ENCODE peak calls at places on chromosomes 6 and 20, in nine cellular contexts. One of them, this sample, is unnamed.

GRCh38 chr6:168248148-168248620 is 71.4 kb downstream of the DACT2 start:
- DNase-seq in pons: no peak
- DNase-seq in AG09319: no peak
- DNase-seq in Karpas-422: peak
- DNase-seq in Calu3: no peak
- DNase-seq in caudate nucleus: no peak
- DNase-seq in activated CD8-positive, alpha-beta memory T cell treated with anti-CD3 and anti-CD28 coated beads for 1 hour: no peak
- DNase-seq in GF-D8: no peak
- DNase-seq in activated T-cell treated with anti-CD3 and anti-CD28 coated beads for 4 hours: no peak
- DNase-seq in this sample: no peak

GRCh38 chr6:159700970-159701369 is 7.9 kb upstream of the SOD2 start:
- DNase-seq in pons: no peak
- DNase-seq in AG09319: no peak
- DNase-seq in Karpas-422: peak
- DNase-seq in Calu3: no peak
- DNase-seq in caudate nucleus: no peak
- DNase-seq in activated CD8-positive, alpha-beta memory T cell treated with anti-CD3 and anti-CD28 coated beads for 1 hour: no peak
- DNase-seq in GF-D8: peak
- DNase-seq in activated T-cell treated with anti-CD3 and anti-CD28 coated beads for 4 hours: no peak
- DNase-seq in this sample: no peak

GRCh38 chr6:29647927-29648642 is 8.8 kb upstream of the MOG start:
- DNase-seq in pons: no peak
- DNase-seq in AG09319: no peak
- DNase-seq in Karpas-422: peak
- DNase-seq in Calu3: peak
- DNase-seq in caudate nucleus: no peak
- DNase-seq in activated CD8-positive, alpha-beta memory T cell treated with anti-CD3 and anti-CD28 coated beads for 1 hour: no peak
- DNase-seq in GF-D8: no peak
- DNase-seq in activated T-cell treated with anti-CD3 and anti-CD28 coated beads for 4 hours: no peak
- DNase-seq in this sample: peak

GRCh38 chr6:91704531-91704930 is 1117.7 kb upstream of the MAP3K7 start:
- DNase-seq in pons: no peak
- DNase-seq in AG09319: no peak
- DNase-seq in Karpas-422: no peak
- DNase-seq in Calu3: no peak
- DNase-seq in caudate nucleus: no peak
- DNase-seq in activated CD8-positive, alpha-beta memory T cell treated with anti-CD3 and anti-CD28 coated beads for 1 hour: no peak
- DNase-seq in GF-D8: no peak
- DNase-seq in activated T-cell treated with anti-CD3 and anti-CD28 coated beads for 4 hours: no peak
- DNase-seq in this sample: no peak

GRCh38 chr6:157304840-157305675 is 18.3 kb downstream of the TMEM242 start:
- DNase-seq in pons: peak
- DNase-seq in AG09319: no peak
- DNase-seq in Karpas-422: no peak
- DNase-seq in Calu3: no peak
- DNase-seq in caudate nucleus: no peak
- DNase-seq in activated CD8-positive, alpha-beta memory T cell treated with anti-CD3 and anti-CD28 coated beads for 1 hour: no peak
- DNase-seq in GF-D8: peak
- DNase-seq in activated T-cell treated with anti-CD3 and anti-CD28 coated beads for 4 hours: no peak
- DNase-seq in this sample: no peak

GRCh38 chr20:51350941-51351631 is 191.4 kb downstream of the NFATC2 start:
- DNase-seq in pons: no peak
- DNase-seq in AG09319: peak
- DNase-seq in Karpas-422: no peak
- DNase-seq in Calu3: no peak
- DNase-seq in caudate nucleus: no peak
- DNase-seq in activated CD8-positive, alpha-beta memory T cell treated with anti-CD3 and anti-CD28 coated beads for 1 hour: no peak
- DNase-seq in GF-D8: no peak
- DNase-seq in activated T-cell treated with anti-CD3 and anti-CD28 coated beads for 4 hours: no peak
- DNase-seq in this sample: no peak

GRCh38 chr20:38878798-38879197 is 47.4 kb upstream of the FAM83D start:
- DNase-seq in pons: no peak
- DNase-seq in AG09319: no peak
- DNase-seq in Karpas-422: no peak
- DNase-seq in Calu3: no peak
- DNase-seq in caudate nucleus: no peak
- DNase-seq in activated CD8-positive, alpha-beta memory T cell treated with anti-CD3 and anti-CD28 coated beads for 1 hour: no peak
- DNase-seq in GF-D8: no peak
- DNase-seq in activated T-cell treated with anti-CD3 and anti-CD28 coated beads for 4 hours: no peak
- DNase-seq in this sample: no peak

GRCh38 chr6:139588734-139589418 is 214.4 kb upstream of the CITED2 start:
- DNase-seq in pons: no peak
- DNase-seq in AG09319: no peak
- DNase-seq in Karpas-422: no peak
- DNase-seq in Calu3: no peak
- DNase-seq in caudate nucleus: no peak
- DNase-seq in activated CD8-positive, alpha-beta memory T cell treated with anti-CD3 and anti-CD28 coated beads for 1 hour: no peak
- DNase-seq in GF-D8: no peak
- DNase-seq in activated T-cell treated with anti-CD3 and anti-CD28 coated beads for 4 hours: no peak
- DNase-seq in this sample: no peak

GRCh38 chr6:132286298-132287019 is 114.8 kb downstream of the MOXD1 start:
- DNase-seq in pons: no peak
- DNase-seq in AG09319: no peak
- DNase-seq in Karpas-422: no peak
- DNase-seq in Calu3: no peak
- DNase-seq in caudate nucleus: no peak
- DNase-seq in activated CD8-positive, alpha-beta memory T cell treated with anti-CD3 and anti-CD28 coated beads for 1 hour: no peak
- DNase-seq in GF-D8: no peak
- DNase-seq in activated T-cell treated with anti-CD3 and anti-CD28 coated beads for 4 hours: no peak
- DNase-seq in this sample: no peak

GRCh38 chr20:44247676-44248419 is 740 bp downstream of the GDAP1L1 start:
- DNase-seq in pons: no peak
- DNase-seq in AG09319: no peak
- DNase-seq in Karpas-422: peak
- DNase-seq in Calu3: peak
- DNase-seq in caudate nucleus: no peak
- DNase-seq in activated CD8-positive, alpha-beta memory T cell treated with anti-CD3 and anti-CD28 coated beads for 1 hour: no peak
- DNase-seq in GF-D8: no peak
- DNase-seq in activated T-cell treated with anti-CD3 and anti-CD28 coated beads for 4 hours: no peak
- DNase-seq in this sample: no peak

GRCh38 chr6:146489489-146489888 is 54.1 kb upstream of the RAB32 start:
- DNase-seq in pons: no peak
- DNase-seq in AG09319: no peak
- DNase-seq in Karpas-422: no peak
- DNase-seq in Calu3: no peak
- DNase-seq in caudate nucleus: no peak
- DNase-seq in activated CD8-positive, alpha-beta memory T cell treated with anti-CD3 and anti-CD28 coated beads for 1 hour: no peak
- DNase-seq in GF-D8: no peak
- DNase-seq in activated T-cell treated with anti-CD3 and anti-CD28 coated beads for 4 hours: no peak
- DNase-seq in this sample: no peak

GRCh38 chr6:80165143-80165542 is 58.7 kb downstream of the BCKDHB start:
- DNase-seq in pons: no peak
- DNase-seq in AG09319: no peak
- DNase-seq in Karpas-422: no peak
- DNase-seq in Calu3: no peak
- DNase-seq in caudate nucleus: no peak
- DNase-seq in activated CD8-positive, alpha-beta memory T cell treated with anti-CD3 and anti-CD28 coated beads for 1 hour: no peak
- DNase-seq in GF-D8: peak
- DNase-seq in activated T-cell treated with anti-CD3 and anti-CD28 coated beads for 4 hours: no peak
- DNase-seq in this sample: no peak

GRCh38 chr6:16594849-16595248 is 166.4 kb downstream of the ATXN1 start:
- DNase-seq in pons: no peak
- DNase-seq in AG09319: no peak
- DNase-seq in Karpas-422: no peak
- DNase-seq in Calu3: no peak
- DNase-seq in caudate nucleus: no peak
- DNase-seq in activated CD8-positive, alpha-beta memory T cell treated with anti-CD3 and anti-CD28 coated beads for 1 hour: no peak
- DNase-seq in GF-D8: no peak
- DNase-seq in activated T-cell treated with anti-CD3 and anti-CD28 coated beads for 4 hours: no peak
- DNase-seq in this sample: no peak

GRCh38 chr20:40323411-40323810 is 365.6 kb downstream of the MAFB start:
- DNase-seq in pons: no peak
- DNase-seq in AG09319: no peak
- DNase-seq in Karpas-422: peak
- DNase-seq in Calu3: no peak
- DNase-seq in caudate nucleus: no peak
- DNase-seq in activated CD8-positive, alpha-beta memory T cell treated with anti-CD3 and anti-CD28 coated beads for 1 hour: no peak
- DNase-seq in GF-D8: no peak
- DNase-seq in activated T-cell treated with anti-CD3 and anti-CD28 coated beads for 4 hours: no peak
- DNase-seq in this sample: no peak

GRCh38 chr6:167742719-167743303 is 83.9 kb upstream of the AFDN start:
- DNase-seq in pons: no peak
- DNase-seq in AG09319: no peak
- DNase-seq in Karpas-422: no peak
- DNase-seq in Calu3: peak
- DNase-seq in caudate nucleus: no peak
- DNase-seq in activated CD8-positive, alpha-beta memory T cell treated with anti-CD3 and anti-CD28 coated beads for 1 hour: no peak
- DNase-seq in GF-D8: no peak
- DNase-seq in activated T-cell treated with anti-CD3 and anti-CD28 coated beads for 4 hours: no peak
- DNase-seq in this sample: no peak

GRCh38 chr6:112839525-112839961 is 492.4 kb downstream of the RFPL4B start:
- DNase-seq in pons: no peak
- DNase-seq in AG09319: peak
- DNase-seq in Karpas-422: no peak
- DNase-seq in Calu3: no peak
- DNase-seq in caudate nucleus: no peak
- DNase-seq in activated CD8-positive, alpha-beta memory T cell treated with anti-CD3 and anti-CD28 coated beads for 1 hour: no peak
- DNase-seq in GF-D8: no peak
- DNase-seq in activated T-cell treated with anti-CD3 and anti-CD28 coated beads for 4 hours: no peak
- DNase-seq in this sample: no peak

GRCh38 chr20:1761598-1761997 is 104.0 kb upstream of the SIRPG start:
- DNase-seq in pons: no peak
- DNase-seq in AG09319: no peak
- DNase-seq in Karpas-422: no peak
- DNase-seq in Calu3: no peak
- DNase-seq in caudate nucleus: no peak
- DNase-seq in activated CD8-positive, alpha-beta memory T cell treated with anti-CD3 and anti-CD28 coated beads for 1 hour: no peak
- DNase-seq in GF-D8: no peak
- DNase-seq in activated T-cell treated with anti-CD3 and anti-CD28 coated beads for 4 hours: no peak
- DNase-seq in this sample: no peak

GRCh38 chr6:17780071-17780470 is 73.3 kb upstream of the NUP153 start:
- DNase-seq in pons: no peak
- DNase-seq in AG09319: no peak
- DNase-seq in Karpas-422: no peak
- DNase-seq in Calu3: no peak
- DNase-seq in caudate nucleus: no peak
- DNase-seq in activated CD8-positive, alpha-beta memory T cell treated with anti-CD3 and anti-CD28 coated beads for 1 hour: no peak
- DNase-seq in GF-D8: no peak
- DNase-seq in activated T-cell treated with anti-CD3 and anti-CD28 coated beads for 4 hours: no peak
- DNase-seq in this sample: no peak

GRCh38 chr6:15824851-15825250 is 162.0 kb upstream of the DTNBP1 start:
- DNase-seq in pons: no peak
- DNase-seq in AG09319: no peak
- DNase-seq in Karpas-422: no peak
- DNase-seq in Calu3: no peak
- DNase-seq in caudate nucleus: no peak
- DNase-seq in activated CD8-positive, alpha-beta memory T cell treated with anti-CD3 and anti-CD28 coated beads for 1 hour: no peak
- DNase-seq in GF-D8: no peak
- DNase-seq in activated T-cell treated with anti-CD3 and anti-CD28 coated beads for 4 hours: no peak
- DNase-seq in this sample: no peak

GRCh38 chr6:138465007-138465645 is 34.2 kb downstream of the NHSL1 start:
- DNase-seq in pons: no peak
- DNase-seq in AG09319: peak
- DNase-seq in Karpas-422: no peak
- DNase-seq in Calu3: peak
- DNase-seq in caudate nucleus: no peak
- DNase-seq in activated CD8-positive, alpha-beta memory T cell treated with anti-CD3 and anti-CD28 coated beads for 1 hour: no peak
- DNase-seq in GF-D8: no peak
- DNase-seq in activated T-cell treated with anti-CD3 and anti-CD28 coated beads for 4 hours: no peak
- DNase-seq in this sample: no peak

GRCh38 chr6:56580271-56580670 is 62.4 kb downstream of the DST start:
- DNase-seq in pons: no peak
- DNase-seq in AG09319: no peak
- DNase-seq in Karpas-422: no peak
- DNase-seq in Calu3: no peak
- DNase-seq in caudate nucleus: no peak
- DNase-seq in activated CD8-positive, alpha-beta memory T cell treated with anti-CD3 and anti-CD28 coated beads for 1 hour: no peak
- DNase-seq in GF-D8: no peak
- DNase-seq in activated T-cell treated with anti-CD3 and anti-CD28 coated beads for 4 hours: no peak
- DNase-seq in this sample: no peak

GRCh38 chr6:33160728-33161323 is 31.4 kb downstream of the COL11A2 start:
- DNase-seq in pons: peak
- DNase-seq in AG09319: peak
- DNase-seq in Karpas-422: peak
- DNase-seq in Calu3: peak
- DNase-seq in caudate nucleus: peak
- DNase-seq in activated CD8-positive, alpha-beta memory T cell treated with anti-CD3 and anti-CD28 coated beads for 1 hour: no peak
- DNase-seq in GF-D8: no peak
- DNase-seq in activated T-cell treated with anti-CD3 and anti-CD28 coated beads for 4 hours: no peak
- DNase-seq in this sample: no peak